ENCODE peak calls at places on chromosomes 2 and 18, in nine cellular contexts. R is fibroblast of lung, C is NCI-H1930, J is fibroblast of the aortic adventitia, H is NCI-H146, N is HS-27A, D is NCI-H1092, X is GM04504, V is HFF-Myc. E is an unnamed sample.

GRCh38 chr2:177169810-177170514 is 42.6 kb upstream of the HNRNPA3 start:
- DNase-seq in X (no peak), V (no peak), N (no peak), D (no peak), J (peak; percentile 47), C (peak; percentile 40), R (no peak), H (peak; percentile 90), E (peak; percentile 97)

GRCh38 chr2:217853301-217853881 is 149.4 kb downstream of the TNS1 start:
- DNase-seq in C (no peak), H (no peak), V (no peak), J (peak; percentile 88), X (peak; percentile 65), D (no peak), R (peak; percentile 82), N (no peak), E (no peak)

GRCh38 chr18:22221350-22221749 is 52.0 kb downstream of the GATA6 start:
- DNase-seq in N (no peak), R (no peak), H (no peak), X (no peak), D (no peak), J (no peak), V (no peak), C (no peak), E (no peak)

GRCh38 chr2:156589381-156590079 is 153.4 kb downstream of the GPD2 start:
- DNase-seq in D (no peak), X (peak; percentile 14), H (peak; percentile 25), V (peak; percentile 14), N (no peak), J (peak; percentile 76), C (no peak), R (peak; percentile 75), E (peak; percentile 3)

GRCh38 chr2:128686498-128686861 is 367.8 kb upstream of the HS6ST1 start:
- DNase-seq in J (no peak), D (no peak), H (no peak), X (no peak), V (no peak), N (no peak), R (no peak), C (no peak), E (no peak)

GRCh38 chr18:9712130-9712577 is 4.1 kb downstream of the RAB31 start:
- DNase-seq in H (no peak), D (no peak), J (no peak), V (no peak), X (no peak), R (no peak), C (no peak), N (no peak), E (no peak)

GRCh38 chr2:237161239-237161638 is 75.5 kb downstream of the COPS8 start:
- DNase-seq in X (no peak), H (no peak), C (no peak), N (no peak), R (no peak), V (no peak), D (no peak), J (peak; percentile 65), E (no peak)

GRCh38 chr18:55398858-55399257 is 189.1 kb downstream of the TCF4 start:
- DNase-seq in V (no peak), R (peak; percentile 17), J (peak; percentile 33), H (no peak), N (no peak), C (no peak), D (no peak), X (no peak), E (no peak)

GRCh38 chr2:71605173-71605641 is 151.8 kb downstream of the DYSF start:
- DNase-seq in N (no peak), C (no peak), H (no peak), V (no peak), J (no peak), D (no peak), X (no peak), R (no peak), E (no peak)

GRCh38 chr18:7846315-7846714 is 279.2 kb downstream of the PTPRM start:
- DNase-seq in C (no peak), R (no peak), N (no peak), H (no peak), V (no peak), D (no peak), X (no peak), J (no peak), E (no peak)

GRCh38 chr18:66562279-66562678 is 41.6 kb downstream of the CDH19 start:
- DNase-seq in H (no peak), N (no peak), X (no peak), C (no peak), J (no peak), V (no peak), R (no peak), D (no peak), E (no peak)

GRCh38 chr18:35264409-35264808 is 23.6 kb downstream of the ZNF397 start:
- DNase-seq in J (no peak), V (no peak), C (no peak), N (no peak), R (no peak), X (no peak), D (no peak), H (no peak), E (no peak)